ENCODE peak calls at places on chromosomes 2 and 18, in eight cellular contexts. K is naive thymus-derived CD4-positive, alpha-beta T cell; T is astrocyte; B is aorta; H is tibial artery; P is heart right ventricle; D is Peyer's patch; Z is gastrocnemius medialis. A is an unnamed sample. For H3K36me3, the result is how much of the 10 kb centered on the place peaks cover.

GRCh38 chr2:53575606-53576360 is 191.8 kb upstream of the CHAC2 start:
- DNase-seq in D (no peak), H (no peak), Z (no peak), K (no peak), P (peak), T (peak), B (no peak), A (no peak)

GRCh38 chr2:206422493-206422892 is 20.8 kb upstream of the ADAM23 start:
- DNase-seq in T (peak), Z (no peak), B (no peak), H (no peak), K (no peak), D (no peak), P (no peak), A (no peak)

GRCh38 chr2:227477291-227477690 is 5.3 kb downstream of the AGFG1 start:
- DNase-seq in Z (no peak), B (no peak), D (no peak), P (no peak), T (no peak), K (no peak), H (no peak), A (no peak)

GRCh38 chr2:215003001-215003400 is 135.4 kb downstream of the ABCA12 start:
- DNase-seq in T (peak), P (no peak), D (no peak), K (no peak), Z (no peak), B (no peak), H (no peak), A (no peak)

GRCh38 chr2:217835931-217836881 is 166.6 kb downstream of the TNS1 start:
- DNase-seq in D (no peak), P (peak), Z (peak), B (no peak), H (peak), K (no peak), T (peak), A (peak)

GRCh38 chr18:22324191-22325131 is 93.3 kb downstream of the CTAGE1 start:
- DNase-seq in P (peak), B (peak), Z (no peak), T (peak), K (no peak), D (peak), H (peak), A (no peak)

GRCh38 chr2:113709022-113709421 is 47.4 kb downstream of the SLC35F5 start:
- DNase-seq in D (no peak), P (no peak), B (no peak), K (no peak), H (no peak), T (no peak), Z (no peak), A (no peak)

GRCh38 chr18:55244520-55244919 is 285.3 kb upstream of the CCDC68 start:
- DNase-seq in K (no peak), Z (no peak), B (no peak), D (no peak), P (no peak), H (no peak), T (no peak), A (no peak)

GRCh38 chr18:37873416-37873815 is 307.8 kb upstream of the CELF4 start:
- DNase-seq in P (no peak), Z (no peak), B (no peak), K (no peak), H (no peak), T (no peak), D (no peak), A (no peak)

GRCh38 chr2:217795706-217796465 is 206.9 kb downstream of the TNS1 start:
- DNase-seq in P (no peak), K (no peak), H (no peak), Z (no peak), B (no peak), D (no peak), T (peak), A (no peak)

GRCh38 chr18:79629249-79629558 is 50.4 kb upstream of the CTDP1 start:
- DNase-seq in K (no peak), P (no peak), B (no peak), Z (no peak), T (no peak), H (no peak), D (no peak), A (no peak)

GRCh38 chr2:190210471-190210870 is 109.2 kb downstream of the HIBCH start:
- DNase-seq in D (no peak), B (no peak), Z (no peak), H (no peak), T (peak), P (no peak), K (no peak), A (no peak)

GRCh38 chr2:16130541-16130880 is 190.2 kb downstream of the MYCN start:
- DNase-seq in K (no peak), B (no peak), H (no peak), Z (no peak), P (no peak), D (no peak), T (no peak), A (no peak)

GRCh38 chr2:151632993-151633592 is 101.2 kb downstream of the NEB start:
- DNase-seq in Z (no peak), H (no peak), P (no peak), K (no peak), T (no peak), D (no peak), B (no peak), A (no peak)

GRCh38 chr18:35117951-35118411 is 76.8 kb downstream of the MAPRE2 start:
- DNase-seq in D (no peak), T (peak), Z (peak), P (peak), K (no peak), B (no peak), H (no peak), A (peak)

GRCh38 chr2:238691596-238692491 is 156.0 kb upstream of the TWIST2 start:
- DNase-seq in H (no peak), P (no peak), Z (no peak), B (no peak), T (no peak), D (no peak), K (no peak), A (no peak)

GRCh38 chr2:233100192-233100998 is 40.3 kb downstream of the INPP5D start:
- DNase-seq in D (peak), H (no peak), T (no peak), P (no peak), Z (no peak), K (peak), B (peak), A (no peak)

GRCh38 chr2:186570587-186570986 is 19.3 kb upstream of the ITGAV start:
- DNase-seq in H (no peak), P (no peak), K (no peak), D (no peak), T (peak), Z (no peak), B (no peak), A (no peak)

GRCh38 chr18:23316986-23317385 is 136.1 kb upstream of the RIOK3 start:
- DNase-seq in D (no peak), Z (no peak), K (no peak), P (no peak), B (no peak), H (no peak), T (no peak), A (no peak)

GRCh38 chr2:42430188-42430587 is 63.6 kb downstream of the KCNG3 start:
- DNase-seq in D (no peak), B (no peak), Z (no peak), K (no peak), T (no peak), P (no peak), H (no peak), A (no peak)

GRCh38 chr2:201234167-201235139 is 25.9 kb upstream of the CASP8 start:
- DNase-seq in H (no peak), T (peak), B (no peak), Z (no peak), P (no peak), K (peak), D (no peak), A (no peak)

GRCh38 chr2:230842473-230842872 is 22.3 kb upstream of the ITM2C start:
- DNase-seq in T (no peak), B (peak), K (no peak), H (no peak), P (no peak), D (no peak), Z (no peak), A (no peak)

GRCh38 chr2:42372801-42373200 is 11.8 kb upstream of the COX7A2L start:
- DNase-seq in T (no peak), K (no peak), P (no peak), B (no peak), H (no peak), Z (no peak), D (no peak), A (no peak)

GRCh38 chr2:201795608-201796477 is 10.5 kb upstream of the CDK15 start:
- DNase-seq in K (no peak), T (peak), Z (no peak), B (no peak), D (no peak), H (no peak), P (peak), A (no peak)

GRCh38 chr18:56171854-56172253 is 466.5 kb downstream of the TXNL1 start:
- DNase-seq in K (no peak), P (no peak), T (no peak), H (no peak), D (no peak), B (no peak), Z (no peak), A (no peak)

GRCh38 chr2:241890524-241891235 is 21.2 kb downstream of the RTP5 start:
- DNase-seq in Z (no peak), K (no peak), T (no peak), D (no peak), H (no peak), B (no peak), P (no peak), A (no peak)

GRCh38 chr2:9439536-9439935 is 16.1 kb downstream of the CPSF3 start:
- DNase-seq in Z (no peak), T (no peak), B (no peak), D (no peak), K (no peak), H (no peak), P (no peak), A (no peak)

GRCh38 chr2:104965900-104966299 is 72.0 kb upstream of the MRPS9 start:
- DNase-seq in T (no peak), H (no peak), Z (no peak), P (no peak), B (no peak), K (no peak), D (no peak), A (no peak)

GRCh38 chr2:177147093-177147694 is 65.4 kb upstream of the HNRNPA3 start:
- DNase-seq in D (no peak), Z (no peak), P (no peak), B (no peak), T (peak), H (no peak), K (peak), A (no peak)

GRCh38 chr2:45643543-45644542 is 7.6 kb upstream of the PRKCE start:
- DNase-seq in D (peak), Z (peak), P (peak), H (peak), T (no peak), K (peak), B (peak), A (peak)

GRCh38 chr2:38301340-38301968 is 75.6 kb downstream of the ATL2 start:
- DNase-seq in T (no peak), P (no peak), Z (peak), K (peak), H (no peak), D (no peak), B (no peak), A (peak)

GRCh38 chr2:5677133-5677532 is 15.1 kb upstream of the SOX11 start:
- DNase-seq in Z (no peak), K (no peak), T (no peak), H (no peak), B (no peak), D (no peak), P (no peak), A (no peak)

GRCh38 chr2:63613391-63613901 is 24.7 kb downstream of the MDH1 start:
- DNase-seq in T (peak), H (no peak), P (no peak), B (no peak), D (no peak), K (no peak), Z (no peak), A (no peak)

GRCh38 chr2:70928366-70928765 is 7.3 kb upstream of the ATP6V1B1 start:
- DNase-seq in B (no peak), T (no peak), Z (no peak), K (no peak), H (no peak), D (no peak), P (no peak), A (no peak)

DNA sequence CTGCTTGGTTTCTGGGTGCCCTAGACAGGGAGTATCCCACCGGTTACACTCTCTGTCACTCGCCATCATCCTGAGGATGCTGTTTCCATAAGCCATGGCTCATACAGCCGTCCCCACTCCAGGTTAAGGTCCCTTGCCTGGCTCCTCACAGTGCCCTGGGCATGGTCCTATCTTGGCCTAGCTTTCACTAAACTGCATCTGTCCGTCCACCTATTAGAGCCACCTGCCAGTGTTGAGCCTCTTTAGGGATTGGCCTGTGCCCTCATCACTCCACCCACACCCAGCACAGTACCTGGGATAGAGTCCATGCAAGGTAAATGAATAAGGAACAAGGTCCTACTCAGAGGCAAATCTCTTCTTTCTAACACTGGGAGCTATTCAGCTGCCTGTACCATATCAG is 320.1 kb downstream of the GBX2 start:
- DNase-seq in T (no peak), H (no peak), Z (no peak), B (no peak), D (no peak), K (no peak), P (no peak), A (no peak)
- H3K36me3 ChIP-seq in T (under half), H (under half), Z (under half), B (under half), D (under half), K (under half), P (under half), A (under half)

GRCh38 chr18:78390985-78391384 is 588.6 kb upstream of the SALL3 start:
- DNase-seq in T (no peak), Z (no peak), K (no peak), D (no peak), P (no peak), B (no peak), H (no peak), A (no peak)
- H3K27ac ChIP-seq in T (no peak), Z (no peak), K (no peak), D (no peak), P (no peak), B (no peak), H (no peak), A (no peak)

DNA sequence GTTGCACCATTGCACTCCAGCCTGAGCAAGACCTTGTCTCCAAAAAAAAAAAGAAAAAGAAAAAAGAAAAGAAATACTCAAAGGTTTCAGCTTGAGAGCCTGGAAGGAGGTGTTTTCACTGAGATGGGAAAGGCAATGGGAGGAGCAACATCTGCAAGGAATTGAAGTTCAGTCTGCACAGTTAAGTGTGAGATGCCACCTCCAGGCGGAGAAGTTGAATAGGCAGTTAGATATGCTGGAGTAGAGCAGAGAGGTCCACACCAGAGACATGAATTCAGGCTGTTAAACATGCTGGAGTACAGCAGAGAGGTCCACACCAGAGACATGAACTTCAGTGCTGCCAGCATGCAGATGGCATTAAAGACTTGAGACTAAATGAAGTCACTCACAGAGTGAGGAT is 41.4 kb upstream of the DTNB start:
- DNase-seq in P (no peak), B (no peak), Z (no peak), D (no peak), T (no peak), H (no peak), K (no peak), A (no peak)
- H3K36me3 ChIP-seq in P (under half), B (under half), Z (under half), D (under half), T (under half), H (under half), K (under half), A (under half)

DNA sequence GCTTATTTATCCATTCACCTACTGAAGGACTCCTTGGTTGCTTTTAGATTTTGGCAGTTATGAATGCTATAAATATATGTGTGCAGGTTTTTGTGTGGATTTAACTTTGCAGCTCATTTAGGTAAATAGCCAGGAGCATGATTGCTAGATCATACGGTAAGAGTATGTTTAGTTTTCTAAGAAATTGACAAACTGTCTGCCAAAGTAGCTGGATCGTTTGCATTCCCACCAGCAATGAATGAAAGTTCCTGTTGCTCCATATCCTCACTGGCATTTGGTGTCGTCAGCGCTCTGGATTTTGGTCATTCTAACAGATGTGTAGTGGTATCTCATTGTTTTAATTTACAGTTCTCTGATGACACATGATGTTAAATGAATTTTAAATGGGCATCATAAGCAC is 8.7 kb upstream of the DIPK1C start:
- DNase-seq in P (no peak), T (no peak), Z (no peak), K (no peak), H (no peak), B (no peak), D (no peak), A (no peak)
- H3K27ac ChIP-seq in P (no peak), T (no peak), Z (no peak), K (no peak), H (no peak), B (no peak), D (no peak), A (no peak)

GRCh38 chr18:26083099-26083498 is 7.3 kb downstream of the SS18 start:
- DNase-seq in T (no peak), D (no peak), H (no peak), P (no peak), K (no peak), Z (no peak), B (no peak), A (no peak)

GRCh38 chr18:26085056-26085455 is 5.4 kb downstream of the SS18 start:
- DNase-seq in P (no peak), K (no peak), Z (no peak), H (no peak), D (no peak), B (no peak), T (no peak), A (no peak)

GRCh38 chr18:26086959-26087358 is 3.5 kb downstream of the SS18 start:
- DNase-seq in B (no peak), D (no peak), Z (no peak), T (no peak), H (no peak), P (no peak), K (no peak), A (no peak)

GRCh38 chr18:26082475-26082874 is 7.9 kb downstream of the SS18 start:
- DNase-seq in K (no peak), H (no peak), B (no peak), Z (no peak), P (no peak), D (no peak), T (peak), A (no peak)
- H3K36me3 ChIP-seq in K (under half), H (under half), B (under half), Z (under half), P (half or more), D (under half), T (under half), A (under half)

GRCh38 chr2:61465045-61465444 is 5.8 kb downstream of the USP34 start:
- DNase-seq in B (no peak), K (no peak), H (no peak), P (no peak), T (no peak), D (no peak), Z (no peak), A (no peak)
- H3K27ac ChIP-seq in B (no peak), K (no peak), H (no peak), P (no peak), T (no peak), D (no peak), Z (no peak), A (peak)

GRCh38 chr2:149577269-149577668 is 10.3 kb downstream of the MMADHC start:
- DNase-seq in D (no peak), P (no peak), B (no peak), K (no peak), Z (no peak), H (no peak), T (no peak), A (no peak)
- H3K36me3 ChIP-seq in D (under half), P (half or more), B (under half), K (under half), Z (under half), H (under half), T (half or more), A (under half)